ENCODE peak calls at places on chromosomes 2 and 18, in nine cellular contexts. C, T, R, J, Y, O, S, N and G are unnamed samples. For H3K36me3, the result is how much of the 10 kb centered on the place peaks cover.

GRCh38 chr2:197251576-197251975 is 59.0 kb downstream of the ANKRD44 start:
- DNase-seq in C (no peak), T (no peak), R (no peak), J (no peak), Y (no peak), O (no peak), S (no peak), N (no peak), G (no peak)

GRCh38 chr2:191638079-191638801 is 39.7 kb upstream of the NABP1 start:
- DNase-seq in C (no peak), T (peak), R (peak), J (no peak), Y (peak), O (no peak), S (peak), N (no peak), G (peak)

GRCh38 chr2:121196132-121196848 is 88.7 kb downstream of the TFCP2L1 start:
- DNase-seq in C (no peak), T (no peak), R (no peak), J (no peak), Y (no peak), O (no peak), S (no peak), N (no peak), G (peak)

GRCh38 chr2:239036819-239037558 is 189.1 kb downstream of the TWIST2 start:
- DNase-seq in C (no peak), T (no peak), R (no peak), J (no peak), Y (no peak), O (no peak), S (no peak), N (no peak), G (no peak)

GRCh38 chr2:186669146-186669545 is 24.7 kb upstream of the FAM171B start:
- DNase-seq in C (no peak), T (no peak), R (no peak), J (no peak), Y (no peak), O (no peak), S (no peak), N (no peak), G (no peak)

GRCh38 chr2:77962943-77963342 is 440.8 kb upstream of the LRRTM4 start:
- DNase-seq in C (no peak), T (no peak), R (no peak), J (no peak), Y (no peak), O (no peak), S (no peak), N (no peak), G (no peak)

GRCh38 chr18:8423051-8423558 is 186.1 kb upstream of the RAB12 start:
- DNase-seq in C (no peak), T (no peak), R (no peak), J (no peak), Y (no peak), O (no peak), S (no peak), N (no peak), G (no peak)

GRCh38 chr18:60053747-60054304 is 154.0 kb downstream of the PMAIP1 start:
- DNase-seq in C (peak), T (no peak), R (no peak), J (no peak), Y (peak), O (no peak), S (no peak), N (no peak), G (peak)

GRCh38 chr18:33711514-33711913 is 133.5 kb downstream of the ASXL3 start:
- DNase-seq in C (no peak), T (no peak), R (no peak), J (no peak), Y (no peak), O (no peak), S (no peak), N (no peak), G (no peak)

GRCh38 chr2:131413148-131413747 is 49.3 kb upstream of the RAB6D start:
- DNase-seq in C (peak), T (peak), R (peak), J (no peak), Y (no peak), O (no peak), S (no peak), N (no peak), G (no peak)

GRCh38 chr2:42297322-42297936 is 63.6 kb downstream of the COX7A2L start:
- DNase-seq in C (no peak), T (no peak), R (peak), J (no peak), Y (no peak), O (no peak), S (no peak), N (no peak), G (no peak)

DNA sequence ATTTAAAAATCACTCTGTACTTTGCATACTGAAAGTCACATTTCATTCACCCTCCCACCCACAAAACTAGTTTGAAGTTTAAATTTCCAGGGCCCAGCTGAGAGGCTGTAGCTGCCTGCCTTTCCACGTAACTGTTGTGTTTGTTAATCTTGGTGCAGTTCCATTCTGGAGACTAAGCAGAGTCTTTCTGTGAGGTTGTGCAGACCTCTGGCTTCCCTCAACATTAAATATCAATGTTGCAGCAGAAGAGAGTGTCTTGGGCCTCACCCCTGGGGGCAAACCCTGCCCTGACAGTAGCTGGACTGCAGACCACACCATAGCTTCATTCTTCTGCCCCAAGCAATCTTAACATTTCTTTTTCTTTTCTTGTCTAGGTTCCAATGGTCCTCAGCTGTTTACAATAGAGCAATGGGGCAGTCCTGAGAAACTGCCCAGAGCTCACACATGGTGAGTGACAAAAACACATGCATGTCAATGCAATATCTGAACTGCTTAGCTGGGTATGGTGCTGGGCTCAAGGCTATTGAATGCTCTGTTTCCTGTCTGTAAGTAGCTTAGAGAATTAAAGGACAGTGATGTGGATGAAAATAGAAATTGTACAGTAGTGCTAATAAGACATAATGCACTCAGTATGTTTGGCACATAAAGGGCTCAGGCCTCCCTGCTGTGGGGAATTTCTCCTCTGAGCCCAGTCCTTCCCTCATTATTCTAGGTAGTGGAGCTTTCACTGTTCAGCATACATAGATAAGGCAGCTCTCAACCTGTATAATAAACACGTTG is 237.6 kb downstream of the ALPK2 start:
- DNase-seq in C (no peak), T (no peak), R (no peak), J (no peak), Y (no peak), O (no peak), S (no peak), N (no peak), G (peak)
- H3K36me3 ChIP-seq in C (under half), T (under half), R (under half), J (under half), Y (under half), O (under half), S (under half), N (under half), G (half or more)

DNA sequence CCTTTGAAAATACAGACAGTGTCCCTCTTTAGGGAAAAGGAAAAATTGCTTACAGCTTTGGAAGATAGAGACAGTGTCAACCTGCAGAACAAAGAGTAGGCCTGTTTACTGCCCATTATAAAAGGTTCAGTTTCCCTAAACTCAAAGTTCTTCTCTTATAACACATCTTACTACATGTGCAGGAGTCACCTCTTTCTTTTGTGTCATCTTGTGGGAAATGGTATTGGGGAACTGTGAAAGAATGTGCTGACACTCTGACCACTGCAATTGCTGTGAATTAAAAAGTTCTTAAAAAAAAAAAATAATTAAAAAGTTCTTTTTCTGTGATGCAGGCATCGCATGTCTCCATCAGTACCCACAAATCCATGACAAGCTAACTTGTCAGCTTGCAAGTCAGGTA is 2.9 kb upstream of the ITGB6 start:
- DNase-seq in C (no peak), T (no peak), R (no peak), J (no peak), Y (no peak), O (no peak), S (no peak), N (no peak), G (no peak)
- H3K36me3 ChIP-seq in C (under half), T (under half), R (under half), J (under half), Y (under half), O (under half), S (under half), N (under half), G (under half)

GRCh38 chr18:47594621-47595086 is 335.8 kb downstream of the SMAD2 start:
- DNase-seq in C (no peak), T (no peak), R (no peak), J (no peak), Y (no peak), O (no peak), S (no peak), N (no peak), G (no peak)

GRCh38 chr18:47601608-47602272 is 328.7 kb downstream of the SMAD2 start:
- DNase-seq in C (no peak), T (no peak), R (no peak), J (no peak), Y (no peak), O (no peak), S (no peak), N (no peak), G (no peak)

GRCh38 chr18:47594063-47594462 is 336.4 kb downstream of the SMAD2 start:
- DNase-seq in C (no peak), T (no peak), R (no peak), J (no peak), Y (no peak), O (no peak), S (no peak), N (no peak), G (no peak)

GRCh38 chr18:47591429-47591828 is 339.0 kb downstream of the SMAD2 start:
- DNase-seq in C (no peak), T (no peak), R (peak), J (no peak), Y (no peak), O (no peak), S (no peak), N (no peak), G (no peak)

DNA sequence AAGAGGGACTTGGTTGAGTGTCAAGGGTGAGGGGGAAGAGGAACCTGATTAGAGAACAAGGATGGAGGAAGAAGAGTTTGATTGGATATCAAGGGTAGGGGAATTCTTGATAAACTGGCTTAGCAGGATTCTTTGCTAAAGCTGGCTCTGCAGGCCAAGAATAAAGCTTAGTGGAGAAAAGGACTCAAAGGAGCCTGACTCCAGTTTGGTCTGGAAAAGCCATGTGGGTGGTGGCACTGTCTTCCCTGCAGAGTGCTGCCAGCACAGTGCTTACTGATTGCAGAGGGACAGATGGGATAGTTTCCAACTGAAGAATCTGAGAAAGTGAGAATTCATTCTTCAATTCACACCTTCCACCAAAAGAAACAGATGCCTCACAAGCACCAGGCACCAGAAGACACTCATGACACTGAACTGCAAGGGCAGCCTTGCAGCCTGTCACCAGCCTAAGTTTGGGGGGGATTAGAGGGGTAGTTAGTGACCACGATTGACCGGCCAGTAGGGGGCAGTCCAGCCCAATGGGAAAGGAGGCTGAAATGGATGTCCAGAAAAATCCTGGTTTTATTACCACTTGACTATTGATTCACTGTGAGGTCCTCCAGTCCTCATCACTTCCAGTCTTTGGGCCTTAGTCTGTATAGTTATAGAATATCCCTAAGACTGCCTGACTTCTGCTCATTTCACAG is 334.5 kb downstream of the SMAD2 start:
- DNase-seq in C (peak), T (no peak), R (peak), J (peak), Y (peak), O (no peak), S (no peak), N (peak), G (peak)
- H3K36me3 ChIP-seq in C (under half), T (under half), R (under half), J (under half), Y (under half), O (under half), S (under half), N (under half), G (under half)

GRCh38 chr18:5983479-5983878 is 88.2 kb upstream of the TMEM200C start:
- DNase-seq in C (no peak), T (no peak), R (no peak), J (no peak), Y (no peak), O (peak), S (no peak), N (no peak), G (peak)

GRCh38 chr18:5979176-5979888 is 84.0 kb upstream of the TMEM200C start:
- DNase-seq in C (no peak), T (no peak), R (no peak), J (no peak), Y (no peak), O (no peak), S (no peak), N (no peak), G (peak)

GRCh38 chr18:5979971-5980457 is 84.7 kb upstream of the TMEM200C start:
- DNase-seq in C (no peak), T (no peak), R (no peak), J (no peak), Y (no peak), O (peak), S (no peak), N (peak), G (peak)

GRCh38 chr18:5982332-5982731 is 87.0 kb upstream of the TMEM200C start:
- DNase-seq in C (no peak), T (no peak), R (no peak), J (no peak), Y (no peak), O (no peak), S (no peak), N (no peak), G (peak)

DNA sequence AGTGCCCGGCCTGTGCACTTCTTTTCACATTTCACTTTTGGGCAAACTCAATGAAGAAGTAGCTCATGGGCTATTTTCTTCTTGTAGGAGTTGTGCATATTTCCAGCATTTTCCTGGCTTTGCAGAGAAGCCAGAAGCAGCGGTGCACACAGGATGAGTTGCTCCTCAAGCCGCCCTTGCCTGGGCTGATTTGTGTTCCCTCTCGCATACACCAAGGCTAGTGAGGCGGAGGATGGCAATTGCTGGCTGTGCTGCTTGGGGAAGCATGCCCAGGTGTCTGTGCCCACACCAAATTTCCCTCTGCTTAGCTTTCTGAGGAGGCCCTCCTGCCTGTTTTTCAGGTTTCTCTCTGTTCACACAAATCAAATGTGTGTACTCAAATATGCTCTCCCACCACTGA is 85.4 kb upstream of the TMEM200C start:
- DNase-seq in C (no peak), T (no peak), R (no peak), J (no peak), Y (no peak), O (no peak), S (no peak), N (no peak), G (peak)
- H3K36me3 ChIP-seq in C (under half), T (under half), R (under half), J (under half), Y (under half), O (under half), S (under half), N (under half), G (under half)

DNA sequence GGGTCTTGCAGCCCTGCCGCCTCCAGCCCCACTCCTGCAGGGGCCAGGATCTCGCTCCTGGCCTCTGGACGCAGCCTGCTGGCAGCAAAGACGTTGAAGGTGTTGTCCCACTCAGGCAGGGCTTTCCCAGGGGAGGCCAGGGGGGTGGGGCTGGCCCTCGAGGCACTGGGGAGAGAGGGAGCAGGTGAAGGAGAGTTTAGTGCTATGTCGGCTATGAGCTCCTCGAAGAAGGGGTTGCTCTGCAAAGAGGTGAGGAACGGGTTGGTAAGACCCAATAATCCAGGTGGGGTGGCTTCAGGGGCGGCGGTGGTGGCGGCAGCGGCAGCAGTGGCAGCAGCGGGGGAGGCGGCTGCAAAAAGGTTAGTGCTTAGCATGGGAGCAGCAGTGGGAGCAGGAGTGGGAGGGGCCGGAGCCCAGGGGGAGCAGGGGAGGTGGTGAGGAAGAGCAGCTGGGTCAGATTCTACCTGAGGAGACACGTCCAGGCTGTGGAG is 9.7 kb upstream of the SFXN5 start:
- DNase-seq in C (no peak), T (no peak), R (no peak), J (no peak), Y (no peak), O (no peak), S (no peak), N (no peak), G (peak)
- H3K36me3 ChIP-seq in C (under half), T (under half), R (under half), J (under half), Y (under half), O (under half), S (under half), N (under half), G (under half)